ENCODE peak calls at places on chromosomes 3 and 15, in six cellular contexts. N is PC-9, U is transverse colon, P is endodermal cell, V is mucosa of descending colon, I is psoas muscle. T is an unnamed sample.

GRCh38 chr15:36778516-36778915 is 199.1 kb downstream of the CDIN1 start:
- DNase-seq in P (no peak), I (no peak), N (no peak), U (no peak), V (no peak), T (no peak)

GRCh38 chr3:11568503-11569155 is 75.1 kb downstream of the VGLL4 start:
- DNase-seq in U (peak; percentile 46), N (peak; percentile 51), P (no peak), I (peak; percentile 84), V (no peak), T (no peak)

GRCh38 chr15:77546050-77546501 is 86.6 kb downstream of the LINGO1 start:
- DNase-seq in I (no peak), N (peak; percentile 64), V (no peak), P (no peak), U (no peak), T (no peak)

GRCh38 chr15:80401471-80401870 is 2.7 kb upstream of the ARNT2 start:
- DNase-seq in V (no peak), U (no peak), I (no peak), N (no peak), P (no peak), T (no peak)

GRCh38 chr3:161316006-161316689 is 55.2 kb downstream of the SPTSSB start:
- DNase-seq in I (no peak), P (no peak), U (peak; percentile 29), N (peak; percentile 82), V (no peak), T (no peak)

GRCh38 chr15:29490747-29491471 is 221.3 kb upstream of the NSMCE3 start:
- DNase-seq in P (no peak), U (no peak), I (no peak), N (no peak), V (no peak), T (no peak)

GRCh38 chr3:27431116-27431515 is 53.1 kb downstream of the SLC4A7 start:
- DNase-seq in U (no peak), I (no peak), V (no peak), N (peak; percentile 65), P (no peak), T (peak; percentile 31)

GRCh38 chr3:169542347-169542751 is 121.2 kb downstream of the MECOM start:
- DNase-seq in U (no peak), V (no peak), I (no peak), N (no peak), P (no peak), T (no peak)

GRCh38 chr15:100862162-100862561 is 17.5 kb upstream of the ALDH1A3 start:
- DNase-seq in N (no peak), I (no peak), P (no peak), V (no peak), U (no peak), T (no peak)

GRCh38 chr15:98684441-98684840 is 36.1 kb downstream of the IGF1R start:
- DNase-seq in V (no peak), U (no peak), N (no peak), P (no peak), I (no peak), T (no peak)

GRCh38 chr3:170862618-170863374 is 7.2 kb downstream of the RPL22L1 start:
- DNase-seq in P (peak; percentile 64), V (no peak), U (no peak), N (no peak), I (no peak), T (no peak)

GRCh38 chr3:114519415-114519814 is 225.6 kb downstream of the TIGIT start:
- DNase-seq in N (peak; percentile 38), U (no peak), P (peak; percentile 70), V (no peak), I (peak; percentile 23), T (peak; percentile 63)

GRCh38 chr3:42654331-42655201 is 1.1 kb downstream of the ZBTB47 start:
- DNase-seq in U (peak; percentile 46), P (peak; percentile 95), V (peak; percentile 75), I (peak; percentile 77), N (peak; percentile 35), T (no peak)

GRCh38 chr3:117954131-117954530 is 1080.5 kb downstream of the IGSF11 start:
- DNase-seq in P (no peak), U (no peak), I (no peak), V (no peak), N (no peak), T (no peak)

GRCh38 chr3:155185623-155186022 is 105.5 kb downstream of the MME start:
- DNase-seq in N (no peak), V (no peak), P (peak; percentile 68), I (no peak), U (no peak), T (no peak)

GRCh38 chr3:52341123-52341522 is 25.0 kb downstream of the DNAH1 start:
- DNase-seq in U (no peak), P (no peak), V (peak; percentile 13), N (no peak), I (no peak), T (no peak)

GRCh38 chr3:44363591-44363990 is 25.0 kb downstream of the TCAIM start:
- DNase-seq in N (no peak), P (no peak), I (no peak), U (no peak), V (no peak), T (no peak)

GRCh38 chr15:74631408-74631807 is 15.8 kb downstream of the CLK3 start:
- DNase-seq in U (no peak), V (peak; percentile 37), I (no peak), N (no peak), P (no peak), T (no peak)

GRCh38 chr15:70281811-70282307 is 184.1 kb upstream of the TLE3 start:
- DNase-seq in U (no peak), I (no peak), V (no peak), N (no peak), P (no peak), T (no peak)

GRCh38 chr3:151940481-151940880 is 67.0 kb downstream of the SUCNR1 start:
- DNase-seq in I (no peak), N (no peak), V (no peak), P (no peak), U (no peak), T (no peak)

GRCh38 chr15:65110676-65111292 is 4.2 kb downstream of the UBAP1L start:
- DNase-seq in U (no peak), P (peak; percentile 50), N (no peak), V (no peak), I (no peak), T (no peak)

GRCh38 chr3:39668420-39668819 is 141.0 kb upstream of the MYRIP start:
- DNase-seq in U (no peak), V (no peak), P (peak; percentile 49), I (no peak), N (no peak), T (no peak)

GRCh38 chr3:186849392-186849975 is 7.0 kb downstream of the ADIPOQ start:
- DNase-seq in U (no peak), V (no peak), N (no peak), P (peak; percentile 31), I (no peak), T (no peak)

GRCh38 chr3:30161370-30161769 is 445.0 kb upstream of the TGFBR2 start:
- DNase-seq in P (no peak), N (no peak), V (no peak), U (no peak), I (no peak), T (no peak)

DNA sequence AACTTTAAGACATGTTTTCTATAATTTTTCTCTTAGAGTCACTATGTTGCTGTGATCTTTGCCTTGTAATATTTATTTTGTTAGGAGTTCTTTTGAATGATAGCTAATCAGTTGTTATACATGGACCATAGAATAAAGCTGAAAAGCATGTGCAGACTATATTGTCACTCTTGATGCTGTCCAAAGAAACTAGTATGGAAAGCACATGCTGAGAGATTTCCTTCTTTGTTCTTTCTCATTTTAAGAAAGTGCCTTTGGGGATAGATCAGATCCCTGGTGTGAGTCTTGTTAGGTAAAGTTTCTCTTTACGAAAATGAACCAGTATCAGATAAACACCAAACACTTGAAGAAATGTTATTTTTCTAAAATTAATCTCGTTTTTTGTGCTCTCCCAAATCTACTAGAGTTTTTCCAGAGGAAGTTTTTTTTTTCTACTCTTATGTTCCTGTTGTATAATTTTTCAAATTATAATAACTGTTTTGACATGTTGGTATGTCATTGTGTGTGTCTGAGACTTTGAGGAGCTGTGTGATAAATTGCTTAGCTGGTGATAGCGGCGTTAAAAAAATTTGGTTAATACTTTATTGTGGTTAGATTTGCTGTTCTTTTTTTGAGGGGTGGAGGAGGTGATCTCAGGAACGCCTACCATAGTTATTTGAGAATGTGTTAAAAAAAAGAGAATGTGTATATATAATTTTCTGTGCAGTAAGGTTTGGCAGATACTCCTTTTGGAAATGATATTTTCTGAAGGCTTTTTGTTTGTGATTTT is 2.2 kb downstream of the PIAS1 start:
- DNase-seq in I (no peak), U (no peak), V (no peak), P (no peak), N (no peak), T (no peak)
- H3K4me3 ChIP-seq in I (peak overlapping the region; percentile 89), U (peak overlapping the region; percentile 96), V (no peak overlapping the region), P (peak overlapping the region; percentile 91), N (peak overlapping the region; percentile 84), T (no peak overlapping the region)

DNA sequence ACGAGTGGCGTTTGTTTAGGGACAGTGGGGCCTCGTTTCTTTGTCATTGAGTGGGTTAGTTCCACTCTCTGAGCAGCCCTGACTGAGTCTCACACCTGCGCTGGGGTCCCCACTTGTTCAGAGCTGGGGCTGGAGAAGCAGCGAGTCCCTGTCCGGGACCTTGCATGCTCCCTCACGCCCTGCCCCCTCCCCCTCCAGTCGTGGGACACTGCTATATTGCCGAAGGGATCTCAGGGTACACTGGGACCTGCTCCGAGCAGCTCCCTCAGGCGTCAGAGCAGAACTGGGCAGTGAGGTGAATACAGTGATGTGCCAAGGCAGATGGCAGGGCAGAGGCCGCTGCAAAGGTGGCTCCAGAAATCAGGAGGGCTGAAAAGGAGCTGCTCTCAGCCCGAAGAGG is 59.9 kb upstream of the KLF13 start:
- DNase-seq in N (no peak), V (peak; percentile 71), I (no peak), U (peak; percentile 42), P (peak; percentile 38), T (peak; percentile 28)
- H3K4me3 ChIP-seq in N (no peak overlapping the region), V (no peak overlapping the region), I (no peak overlapping the region), U (no peak overlapping the region), P (no peak overlapping the region), T (no peak overlapping the region)

GRCh38 chr3:101303089-101303731 is 17.2 kb downstream of the IMPG2 start:
- DNase-seq in P (no peak), I (no peak), V (no peak), N (no peak), U (no peak), T (no peak)
- H3K4me3 ChIP-seq in P (no peak overlapping the region), I (no peak overlapping the region), V (no peak overlapping the region), N (no peak overlapping the region), U (no peak overlapping the region), T (no peak overlapping the region)

DNA sequence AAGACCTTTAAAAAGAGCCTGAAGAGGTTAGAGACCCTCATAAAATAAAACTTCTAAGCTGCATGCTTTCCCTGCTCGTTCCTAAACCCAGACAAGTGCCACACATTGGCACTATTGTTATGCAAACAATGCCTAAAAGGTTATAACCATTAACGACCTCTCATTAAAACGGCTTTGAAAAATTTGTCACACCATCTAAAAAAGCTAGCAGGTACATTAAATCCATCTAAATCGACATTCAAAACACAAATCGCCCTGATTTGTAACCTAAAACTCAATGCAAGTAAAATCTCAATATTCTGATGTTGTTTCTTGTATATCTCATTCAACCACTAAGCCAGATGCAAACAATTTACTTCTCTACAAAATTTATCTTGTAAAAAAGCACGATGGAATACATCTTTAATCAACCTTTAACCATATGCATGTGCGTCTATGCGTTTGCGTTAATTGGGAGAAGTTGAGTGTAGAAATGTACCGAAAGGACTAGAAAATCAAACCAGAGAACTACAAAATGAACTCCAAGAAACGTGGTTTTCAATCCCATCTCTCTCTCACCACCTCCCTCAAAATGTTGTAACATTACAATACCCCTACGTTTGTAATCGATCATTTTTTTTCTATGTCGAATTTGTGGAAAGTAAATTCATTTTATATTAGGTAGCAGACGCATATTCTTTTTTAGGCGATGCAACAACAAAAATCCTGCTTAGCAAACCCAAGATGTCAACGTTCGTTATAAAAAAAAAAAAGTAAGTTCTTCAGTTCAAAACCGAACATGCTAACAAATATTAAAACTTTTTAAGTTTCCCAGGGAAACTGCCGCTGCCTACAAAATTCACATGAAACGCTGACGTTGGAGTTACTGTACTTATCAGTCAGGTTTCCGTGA is 1.1 kb downstream of the ALDH1A2 start:
- DNase-seq in N (no peak), V (no peak), P (no peak), I (no peak), U (no peak), T (no peak)
- H3K4me3 ChIP-seq in N (no peak overlapping the region), V (no peak overlapping the region), P (no peak overlapping the region), I (peak overlapping the region; percentile 64), U (no peak overlapping the region), T (peak overlapping the region; percentile 31)

T was measured in lung.